ENCODE peak calls at places on chromosome 16, in seven cellular contexts. Y is esophagus squamous epithelium, E is breast epithelium, D is lower leg skin, R is Peyer's patch, O is GM12892, U is uterus. K is an unnamed sample.
A peak's percentile ranks its signal among the peaks of the same experiment; 100 is the strongest.

GRCh38 chr16:70331588-70332358 is 14.9 kb upstream of the DDX19A start:
- DNase-seq in Y (no peak), E (no peak), D (no peak), R (no peak), O (no peak), U (peak; percentile 31), K (peak; percentile 22)

GRCh38 chr16:54125751-54126655 is 160.6 kb downstream of the IRX3 start:
- DNase-seq in Y (no peak), E (no peak), D (no peak), R (no peak), O (no peak), U (no peak), K (no peak)

GRCh38 chr16:27462200-27462845 is 60.3 kb downstream of the IL21R start:
- DNase-seq in Y (no peak), E (no peak), D (no peak), R (no peak), O (no peak), U (no peak), K (no peak)

GRCh38 chr16:49473773-49474172 is 100.2 kb downstream of the C16orf78 start:
- DNase-seq in Y (no peak), E (no peak), D (peak; percentile 48), R (peak; percentile 23), O (no peak), U (peak; percentile 1), K (no peak)

GRCh38 chr16:4505356-4506153 is 29.4 kb downstream of the HMOX2 start:
- DNase-seq in Y (no peak), E (no peak), D (no peak), R (peak; percentile 93), O (peak; percentile 72), U (no peak), K (peak; percentile 23)

GRCh38 chr16:3838600-3839401 is 41.7 kb downstream of the CREBBP start:
- DNase-seq in Y (no peak), E (no peak), D (no peak), R (no peak), O (no peak), U (no peak), K (no peak)

GRCh38 chr16:85205747-85206471 is 93.6 kb upstream of the CIBAR2 start:
- DNase-seq in Y (no peak), E (no peak), D (no peak), R (peak; percentile 64), O (no peak), U (peak; percentile 49), K (no peak)

GRCh38 chr16:19116711-19117449 is 3.1 kb downstream of the ITPRIPL2 start:
- DNase-seq in Y (no peak), E (peak; percentile 83), D (no peak), R (no peak), O (no peak), U (no peak), K (no peak)

GRCh38 chr16:86919073-86919472 is 340.7 kb downstream of the FOXL1 start:
- DNase-seq in Y (no peak), E (no peak), D (no peak), R (no peak), O (no peak), U (no peak), K (no peak)

GRCh38 chr16:19486744-19487325 is 35.1 kb downstream of the GDE1 start:
- DNase-seq in Y (no peak), E (no peak), D (peak; percentile 66), R (no peak), O (no peak), U (no peak), K (peak; percentile 45)

GRCh38 chr16:4330277-4330882 is 14.5 kb downstream of the GLIS2 start:
- DNase-seq in Y (no peak), E (peak; percentile 84), D (peak; percentile 94), R (peak; percentile 91), O (peak; percentile 94), U (peak; percentile 79), K (peak; percentile 80)

GRCh38 chr16:24853169-24853824 is 7.5 kb downstream of the SLC5A11 start:
- DNase-seq in Y (no peak), E (no peak), D (peak; percentile 56), R (no peak), O (no peak), U (no peak), K (no peak)

GRCh38 chr16:50642349-50642748 is 38.8 kb downstream of the SNX20 start:
- DNase-seq in Y (no peak), E (no peak), D (no peak), R (no peak), O (no peak), U (no peak), K (no peak)

GRCh38 chr16:68689921-68690320 is 44.8 kb downstream of the CDH3 start:
- DNase-seq in Y (no peak), E (no peak), D (no peak), R (no peak), O (no peak), U (no peak), K (no peak)

GRCh38 chr16:87326151-87326571 is 9.0 kb upstream of the C16orf95 start:
- DNase-seq in Y (no peak), E (no peak), D (no peak), R (no peak), O (no peak), U (no peak), K (no peak)

GRCh38 chr16:68744744-68745280 is 7.7 kb downstream of the CDH1 start:
- DNase-seq in Y (no peak), E (peak; percentile 76), D (no peak), R (peak; percentile 78), O (no peak), U (no peak), K (no peak)

GRCh38 chr16:65666132-65666869 is 544.4 kb upstream of the CDH11 start:
- DNase-seq in Y (no peak), E (no peak), D (no peak), R (no peak), O (no peak), U (no peak), K (no peak)

GRCh38 chr16:14564881-14565687 is 65.0 kb downstream of the PARN start:
- DNase-seq in Y (no peak), E (no peak), D (no peak), R (no peak), O (no peak), U (no peak), K (no peak)

GRCh38 chr16:11605564-11605886 is 18.8 kb upstream of the LITAF start:
- DNase-seq in Y (no peak), E (no peak), D (no peak), R (no peak), O (no peak), U (no peak), K (no peak)

GRCh38 chr16:19329932-19330331 is 44.4 kb downstream of the CLEC19A start:
- DNase-seq in Y (no peak), E (no peak), D (no peak), R (no peak), O (no peak), U (no peak), K (no peak)

DNA sequence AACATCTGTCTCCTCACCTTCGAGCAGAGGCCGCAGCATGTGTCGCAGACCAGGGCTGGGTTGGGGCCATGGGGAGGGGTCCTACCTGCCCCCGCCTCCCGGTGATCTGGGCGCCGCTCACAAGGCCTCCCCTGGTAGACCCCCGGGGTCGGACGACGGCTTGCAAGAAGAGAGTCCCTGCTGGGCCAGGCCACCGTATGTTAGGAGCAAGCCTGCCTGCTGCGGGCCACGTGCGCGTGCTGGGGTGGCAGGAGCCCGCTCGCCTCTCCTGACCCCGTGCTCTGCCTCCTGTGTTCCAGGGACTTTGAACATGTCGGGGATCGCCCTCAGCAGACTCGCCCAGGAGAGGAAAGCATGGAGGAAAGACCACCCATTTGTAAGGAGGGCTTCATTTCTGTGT is 4.3 kb downstream of the UBE2I start:
- DNase-seq in Y (no peak), E (no peak), D (no peak), R (no peak), O (no peak), U (no peak), K (no peak)
- TF ChIP-seq POLR2A in Y (no peak), E (no peak), D (no peak), R (no peak), O (no peak), U (no peak), K (no peak)

GRCh38 chr16:30559690-30560089 is 1.5 kb upstream of the ZNF764 start:
- DNase-seq in Y (no peak), E (no peak), D (no peak), R (peak; percentile 57), O (no peak), U (no peak), K (no peak)

GRCh38 chr16:30562021-30562420 is 3.8 kb upstream of the ZNF764 start:
- DNase-seq in Y (no peak), E (no peak), D (no peak), R (peak; percentile 70), O (no peak), U (no peak), K (no peak)

GRCh38 chr16:30557950-30558788 is at the start of gene ZNF764:
- DNase-seq in Y (peak; percentile 93), E (peak; percentile 98), D (peak; percentile 99), R (peak; percentile 99), O (peak; percentile 94), U (peak; percentile 98), K (peak; percentile 98)

GRCh38 chr16:30558789-30559377 is 709 bp upstream of the ZNF764 start:
- DNase-seq in Y (no peak), E (no peak), D (no peak), R (no peak), O (no peak), U (no peak), K (no peak)

DNA sequence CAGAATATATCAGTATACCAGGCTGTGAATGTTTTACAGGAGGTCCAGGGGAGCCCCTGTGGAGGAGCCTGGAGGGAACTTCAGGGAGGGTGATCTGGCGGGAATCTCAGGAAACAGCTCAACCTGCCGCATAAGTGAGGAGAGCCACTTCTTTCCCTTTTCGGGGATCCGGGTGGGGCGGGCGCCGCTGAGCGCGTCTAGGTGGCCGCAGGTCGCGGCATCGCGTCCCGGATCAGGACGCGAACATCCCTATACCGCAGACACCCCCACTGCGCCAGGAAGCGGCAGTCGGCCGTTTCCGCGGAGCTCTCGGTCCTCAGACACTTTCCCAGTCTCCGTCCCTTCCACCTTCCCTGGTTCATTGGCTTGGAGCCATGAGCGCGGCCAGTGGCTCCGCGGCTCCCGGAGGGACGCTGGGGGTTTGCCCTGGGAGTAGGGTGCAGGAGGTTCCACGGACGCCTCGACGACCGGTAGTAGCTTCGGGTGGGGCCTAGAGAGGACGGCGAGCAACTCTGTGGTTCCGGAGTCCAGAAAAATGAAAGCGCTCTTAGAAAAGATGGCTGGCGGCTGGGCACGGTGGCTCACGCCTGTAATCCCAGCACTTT is 3.1 kb upstream of the ZNF764 start:
- DNase-seq in Y (no peak), E (no peak), D (no peak), R (peak; percentile 74), O (peak; percentile 47), U (peak; percentile 53), K (no peak)
- TF ChIP-seq POLR2A in Y (no peak), E (no peak), D (no peak), R (no peak), O (peak; percentile 62), U (no peak), K (peak; percentile 34)

DNA sequence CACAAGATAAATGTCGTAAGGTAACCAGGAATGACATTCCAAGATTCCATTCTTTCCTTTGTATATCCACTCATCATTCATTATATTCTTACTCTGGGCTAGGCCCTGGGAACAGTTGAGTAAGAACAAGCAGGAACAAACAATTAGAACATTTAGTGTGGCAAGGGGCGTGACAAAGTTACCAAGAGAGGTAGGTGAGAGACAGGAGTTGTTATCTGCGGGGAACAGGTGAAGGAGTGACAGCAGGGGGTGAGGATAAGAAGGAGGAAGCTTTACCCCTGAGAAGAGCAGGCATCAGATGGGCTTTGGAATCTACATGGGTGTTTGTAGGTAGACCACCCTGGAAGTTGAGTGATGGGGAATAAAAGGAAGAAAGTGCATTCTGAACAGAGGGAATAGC is 568.9 kb downstream of the WWOX start:
- DNase-seq in Y (no peak), E (no peak), D (no peak), R (no peak), O (no peak), U (no peak), K (no peak)
- TF ChIP-seq POLR2A in Y (no peak), E (no peak), D (no peak), R (no peak), O (no peak), U (no peak), K (no peak)

GRCh38 chr16:89096042-89096717 is 2.5 kb downstream of the ACSF3 start:
- DNase-seq in Y (no peak), E (no peak), D (no peak), R (no peak), O (no peak), U (no peak), K (no peak)
- TF ChIP-seq POLR2A in Y (no peak), E (no peak), D (no peak), R (no peak), O (no peak), U (no peak), K (no peak)